ENCODE peak calls at places on chromosomes 6 and 20, in six cellular contexts. N is mucosa of descending colon, C is body of pancreas, T is lung, D is astrocyte of the spinal cord, W is AG09309. H is an unnamed sample.

GRCh38 chr6:26087284-26088115 is at the start of gene HFE:
- DNase-seq in N (peak; percentile 73), C (peak; percentile 67), T (peak; percentile 52), D (peak; percentile 64), W (no peak), H (peak; percentile 25)

GRCh38 chr6:130778946-130779657 is 48.1 kb upstream of the SMLR1 start:
- DNase-seq in N (peak; percentile 22), C (peak; percentile 5), T (no peak), D (peak; percentile 65), W (peak; percentile 43), H (no peak)

GRCh38 chr6:142821860-142822259 is 123.1 kb downstream of the HIVEP2 start:
- DNase-seq in N (no peak), C (peak; percentile 38), T (no peak), D (no peak), W (no peak), H (no peak)

GRCh38 chr6:134921276-134921979 is 28.5 kb downstream of the ALDH8A1 start:
- DNase-seq in N (no peak), C (no peak), T (no peak), D (no peak), W (no peak), H (no peak)

GRCh38 chr6:139757766-139758655 is 383.6 kb upstream of the CITED2 start:
- DNase-seq in N (no peak), C (no peak), T (no peak), D (peak; percentile 48), W (peak; percentile 55), H (no peak)

GRCh38 chr6:33985333-33985751 is 160.5 kb downstream of the GRM4 start:
- DNase-seq in N (no peak), C (no peak), T (no peak), D (no peak), W (no peak), H (no peak)

GRCh38 chr6:44674226-44675155 is 287.0 kb downstream of the CDC5L start:
- DNase-seq in N (no peak), C (no peak), T (no peak), D (no peak), W (no peak), H (no peak)

GRCh38 chr6:155085582-155086253 is 90.6 kb downstream of the TIAM2 start:
- DNase-seq in N (peak; percentile 12), C (peak; percentile 73), T (no peak), D (peak; percentile 37), W (no peak), H (no peak)

GRCh38 chr6:149318581-149319286 is 1.2 kb downstream of the TAB2 start:
- DNase-seq in N (peak; percentile 38), C (no peak), T (no peak), D (peak; percentile 27), W (no peak), H (peak; percentile 75)

GRCh38 chr20:3739054-3739925 is 6.8 kb downstream of the HSPA12B start:
- DNase-seq in N (no peak), C (no peak), T (no peak), D (no peak), W (no peak), H (no peak)

GRCh38 chr6:141421378-141421777 is 711.3 kb upstream of the GJE1 start:
- DNase-seq in N (no peak), C (no peak), T (no peak), D (peak; percentile 79), W (peak; percentile 54), H (no peak)

GRCh38 chr6:141426400-141426980 is 706.2 kb upstream of the GJE1 start:
- DNase-seq in N (no peak), C (no peak), T (no peak), D (no peak), W (peak; percentile 11), H (no peak)
- TF ChIP-seq CTCF in N (no peak), C (no peak), T (no peak), D (no peak), W (peak; percentile 5), H (no peak)

GRCh38 chr6:167997642-167998041 is at the start of gene KIF25:
- DNase-seq in N (no peak), C (no peak), T (no peak), D (no peak), W (no peak), H (no peak)
- H3K4me3 ChIP-seq in N (no peak within 1 kb of the TSS), C (no peak within 1 kb of the TSS), T (no peak within 1 kb of the TSS), D (no peak within 1 kb of the TSS), W (no peak within 1 kb of the TSS), H (peak within 1 kb of the TSS; percentile 29)

GRCh38 chr6:47163536-47163935 is 121.4 kb upstream of the ADGRF1 start:
- DNase-seq in N (no peak), C (no peak), T (no peak), D (no peak), W (no peak), H (peak; percentile 35)

GRCh38 chr6:47161176-47161687 is 119.1 kb upstream of the ADGRF1 start:
- DNase-seq in N (peak; percentile 72), C (no peak), T (no peak), D (peak; percentile 73), W (peak; percentile 32), H (no peak)

GRCh38 chr6:47160702-47161101 is 118.6 kb upstream of the ADGRF1 start:
- DNase-seq in N (no peak), C (no peak), T (no peak), D (no peak), W (no peak), H (no peak)

GRCh38 chr6:47162793-47163192 is 120.7 kb upstream of the ADGRF1 start:
- DNase-seq in N (no peak), C (no peak), T (no peak), D (no peak), W (no peak), H (no peak)

DNA sequence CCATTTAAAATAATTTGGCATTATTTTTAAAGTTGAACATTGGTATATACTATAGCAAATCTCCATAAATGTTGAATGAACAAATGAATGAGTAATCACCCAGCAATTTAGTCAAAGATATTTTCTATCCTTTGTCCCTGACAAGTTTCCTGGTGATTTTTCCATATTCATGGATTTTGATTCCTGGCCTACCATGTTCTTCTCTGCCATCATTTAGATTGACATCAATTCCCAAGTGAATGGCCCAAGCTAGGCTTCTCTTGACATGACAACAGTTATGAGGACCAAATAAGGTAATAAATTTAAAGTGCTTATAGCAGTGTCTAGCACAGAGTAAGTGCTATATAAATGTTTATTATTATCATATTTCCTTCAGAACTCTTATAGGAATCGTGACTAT is 120.1 kb upstream of the ADGRF1 start:
- DNase-seq in N (no peak), C (no peak), T (no peak), D (no peak), W (no peak), H (no peak)
- TF ChIP-seq CTCF in N (no peak), C (no peak), T (no peak), D (no peak), W (no peak), H (no peak)

GRCh38 chr20:60232380-60232779 is 274.2 kb downstream of the CDH26 start:
- DNase-seq in N (no peak), C (no peak), T (no peak), D (no peak), W (no peak), H (no peak)
- H3K4me3 ChIP-seq in N (no peak overlapping the region), C (no peak overlapping the region), T (no peak overlapping the region), D (no peak overlapping the region), W (no peak overlapping the region), H (no peak overlapping the region)

GRCh38 chr6:15285682-15286294 is 39.9 kb downstream of the JARID2 start:
- DNase-seq in N (no peak), C (no peak), T (no peak), D (no peak), W (no peak), H (no peak)
- TF ChIP-seq CTCF in N (no peak), C (no peak), T (no peak), D (no peak), W (no peak), H (no peak)

GRCh38 chr6:42961020-42961470 is 491 bp downstream of the GNMT start:
- DNase-seq in N (no peak), C (peak; percentile 83), T (no peak), D (no peak), W (no peak), H (no peak)
- H3K4me3 ChIP-seq in N (no peak overlapping the region), C (peak overlapping the region; percentile 53), T (peak overlapping the region; percentile 8), D (peak overlapping the region; percentile 42), W (peak overlapping the region; percentile 41), H (no peak overlapping the region)

GRCh38 chr6:17469006-17469972 is 75.9 kb downstream of the CAP2 start:
- DNase-seq in N (no peak), C (no peak), T (no peak), D (no peak), W (no peak), H (no peak)
- TF ChIP-seq CTCF in N (no peak), C (no peak), T (no peak), D (peak; percentile 26), W (peak; percentile 14), H (no peak)

DNA sequence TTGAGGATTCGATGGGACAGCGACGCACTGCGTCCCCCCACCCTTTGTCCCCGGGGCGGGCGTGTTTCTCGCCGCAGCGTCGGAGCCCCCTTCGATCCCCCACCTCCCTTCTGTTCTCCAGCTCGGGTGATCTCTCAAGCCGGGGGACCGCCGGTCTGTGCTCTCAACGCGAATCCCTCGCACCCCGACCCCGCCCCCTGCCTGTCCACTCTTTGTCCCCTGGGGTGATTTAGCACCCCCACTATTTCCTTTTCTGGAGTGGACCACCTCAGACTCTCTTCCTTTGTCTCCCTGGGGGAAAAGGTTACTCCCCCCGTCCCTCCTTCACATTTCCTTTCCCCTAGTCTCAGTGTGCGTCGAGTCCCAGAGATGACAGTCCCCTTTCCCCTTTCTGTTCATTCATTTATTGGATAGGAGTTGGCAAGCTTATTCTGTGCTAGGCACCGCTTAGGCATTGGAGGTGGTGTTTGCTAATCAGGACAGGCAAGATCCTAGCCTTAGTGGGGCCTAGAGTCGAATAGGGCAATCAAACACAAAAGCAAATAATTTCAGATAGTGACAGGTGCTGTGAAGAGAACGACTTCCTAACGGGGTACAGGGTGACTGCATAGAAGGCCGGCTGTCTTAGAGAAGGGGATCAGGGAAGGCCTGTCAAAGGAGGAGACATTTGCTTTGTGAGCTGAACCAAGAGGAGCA is 671 bp downstream of the PTPN1 start:
- DNase-seq in N (peak; percentile 42), C (peak; percentile 13), T (no peak), D (no peak), W (no peak), H (no peak)
- H3K4me3 ChIP-seq in N (peak overlapping the region; percentile 90), C (peak overlapping the region; percentile 81), T (peak overlapping the region; percentile 87), D (peak overlapping the region; percentile 98), W (peak overlapping the region; percentile 92), H (peak overlapping the region; percentile 99)

GRCh38 chr6:163897669-163898068 is 483.2 kb downstream of the QKI start:
- DNase-seq in N (no peak), C (no peak), T (no peak), D (no peak), W (no peak), H (no peak)
- TF ChIP-seq CTCF in N (no peak), C (no peak), T (no peak), D (no peak), W (no peak), H (no peak)

H was measured in GM12865.